ENCODE peak calls at places on chromosomes 16 and 17, in seven cellular contexts. Z, L, K, M, H, Y and P are unnamed samples.

GRCh38 chr16:55713103-55713502 is 57.3 kb downstream of the SLC6A2 start:
- DNase-seq in Y (no peak), L (no peak), H (no peak), Z (no peak), K (no peak), M (no peak), P (no peak)

GRCh38 chr17:80012156-80012555 is 23.5 kb downstream of the TBC1D16 start:
- DNase-seq in H (no peak), Z (no peak), M (no peak), K (no peak), Y (no peak), L (no peak), P (no peak)

GRCh38 chr17:79979841-79980215 is 55.8 kb downstream of the TBC1D16 start:
- DNase-seq in H (peak; percentile 77), K (no peak), Z (no peak), Y (no peak), M (no peak), L (no peak), P (no peak)

GRCh38 chr17:49001671-49002070 is 4.5 kb downstream of the IGF2BP1 start:
- DNase-seq in Z (no peak), H (no peak), Y (no peak), K (no peak), M (no peak), L (no peak), P (no peak)

GRCh38 chr16:26569793-26570192 is 496.9 kb upstream of the C16orf82 start:
- DNase-seq in Y (no peak), Z (no peak), K (no peak), M (no peak), L (no peak), H (no peak), P (no peak)

GRCh38 chr16:24853830-24854229 is 8.1 kb downstream of the SLC5A11 start:
- DNase-seq in K (no peak), M (peak; percentile 59), Y (no peak), H (peak; percentile 76), Z (peak; percentile 16), L (peak; percentile 66), P (peak; percentile 12)

GRCh38 chr16:88976359-88977027 is 514 bp downstream of the CBFA2T3 start:
- DNase-seq in K (no peak), H (no peak), Z (no peak), M (no peak), L (no peak), Y (no peak), P (no peak)

GRCh38 chr16:64489449-64489848 is 632.4 kb downstream of the CDH11 start:
- DNase-seq in Z (peak; percentile 15), K (no peak), H (no peak), L (peak; percentile 7), M (no peak), Y (no peak), P (no peak)

GRCh38 chr16:14486520-14487303 is 143.3 kb downstream of the PARN start:
- DNase-seq in L (peak; percentile 94), H (peak; percentile 95), Z (peak; percentile 85), K (peak; percentile 85), Y (peak; percentile 79), M (peak; percentile 93), P (peak; percentile 94)

GRCh38 chr17:73325527-73325842 is 13.7 kb upstream of the CDC42EP4 start:
- DNase-seq in H (no peak), M (peak; percentile 76), Y (peak; percentile 84), K (no peak), Z (no peak), L (peak; percentile 63), P (no peak)

GRCh38 chr17:57875109-57876022 is 25.5 kb upstream of the MRPS23 start:
- DNase-seq in M (peak; percentile 98), L (peak; percentile 99), Y (peak; percentile 95), Z (peak; percentile 52), K (peak; percentile 90), H (peak; percentile 93), P (peak; percentile 98)

GRCh38 chr16:63361032-63361624 is 1324.9 kb upstream of the CDH8 start:
- DNase-seq in H (no peak), Z (no peak), K (no peak), L (peak; percentile 66), M (peak; percentile 76), Y (no peak), P (peak; percentile 67)

GRCh38 chr16:73204359-73205152 is 156.6 kb upstream of the ZFHX3 start:
- DNase-seq in H (no peak), Z (no peak), Y (no peak), L (no peak), M (no peak), K (no peak), P (no peak)

GRCh38 chr17:47427985-47428384 is 102.9 kb upstream of the NPEPPS start:
- DNase-seq in M (no peak), Z (no peak), L (no peak), K (no peak), H (no peak), Y (no peak), P (no peak)

GRCh38 chr16:9123871-9124270 is 32.4 kb downstream of the HAPSTR1 start:
- DNase-seq in H (peak; percentile 89), L (no peak), Z (peak; percentile 62), M (peak; percentile 22), Y (no peak), K (no peak), P (no peak)

GRCh38 chr17:74176546-74177001 is 26.9 kb upstream of the RPL38 start:
- DNase-seq in Y (peak; percentile 16), K (no peak), H (peak; percentile 91), M (peak; percentile 70), L (peak; percentile 48), Z (peak; percentile 32), P (peak; percentile 57)

GRCh38 chr16:84928679-84929420 is 82.5 kb downstream of the ZDHHC7 start:
- DNase-seq in M (peak; percentile 52), H (peak; percentile 95), Y (no peak), Z (no peak), L (peak; percentile 39), K (no peak), P (no peak)
- H3K4me3 ChIP-seq in M (no peak overlapping the region), H (no peak overlapping the region), Y (no peak overlapping the region), Z (no peak overlapping the region), L (no peak overlapping the region), K (no peak overlapping the region), P (no peak overlapping the region)

GRCh38 chr17:29180788-29181160 is 576 bp upstream of the MYO18A start:
- DNase-seq in H (no peak), Y (no peak), L (no peak), Z (no peak), K (no peak), M (no peak), P (no peak)
- TF ChIP-seq CTCF in H (no peak), Y (no peak), L (no peak), Z (no peak), K (no peak), M (no peak), P (no peak)

DNA sequence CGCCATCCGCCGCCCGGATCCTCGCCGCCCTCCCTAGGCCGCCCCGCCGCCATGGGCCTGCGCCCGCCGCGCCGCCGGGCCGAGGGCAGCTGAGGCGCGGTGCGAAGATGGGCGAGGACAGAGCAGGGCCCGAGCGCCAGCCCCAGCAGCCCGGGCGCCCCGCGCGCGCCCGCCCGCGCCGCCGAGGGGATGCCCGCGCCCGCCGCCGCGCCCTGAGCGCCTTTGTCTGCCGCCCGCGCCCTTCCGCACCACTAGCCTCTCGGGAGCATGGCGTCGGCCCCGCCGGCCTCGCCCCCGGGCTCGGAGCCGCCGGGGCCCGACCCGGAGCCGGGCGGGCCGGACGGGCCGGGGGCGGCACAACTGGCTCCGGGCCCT is 278 bp downstream of the RAB11FIP3 start:
- DNase-seq in K (no peak), L (no peak), H (no peak), M (no peak), Z (no peak), Y (no peak), P (no peak)
- H3K4me3 ChIP-seq in K (peak overlapping the region; percentile 87), L (peak overlapping the region; percentile 65), H (peak overlapping the region; percentile 28), M (peak overlapping the region; percentile 75), Z (peak overlapping the region; percentile 62), Y (peak overlapping the region; percentile 74), P (peak overlapping the region; percentile 68)

DNA sequence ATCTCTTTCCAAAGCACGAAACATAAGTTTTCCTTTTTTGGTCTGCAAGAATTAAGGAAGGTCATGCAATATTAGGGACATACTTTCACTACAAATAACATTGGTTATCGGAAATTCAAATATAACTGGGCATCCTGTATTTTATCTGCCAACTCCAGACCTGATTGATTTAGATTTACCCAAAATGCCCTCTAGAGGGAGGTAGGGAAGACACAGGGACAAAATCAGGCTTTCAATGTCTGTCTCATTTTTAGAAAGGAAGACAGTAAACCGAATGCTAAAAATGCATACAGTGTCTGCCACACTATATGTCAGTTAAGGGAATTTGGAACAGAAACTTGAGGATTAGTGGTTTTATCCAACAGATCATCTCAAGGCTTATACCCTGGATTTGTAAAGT is 161.7 kb upstream of the SOX9 start:
- DNase-seq in H (no peak), Y (no peak), L (peak; percentile 8), M (peak; percentile 30), Z (no peak), K (no peak), P (peak; percentile 13)
- TF ChIP-seq CTCF in H (no peak), Y (peak; percentile 61), L (peak; percentile 44), M (peak; percentile 57), Z (no peak), K (peak; percentile 55), P (peak; percentile 60)

DNA sequence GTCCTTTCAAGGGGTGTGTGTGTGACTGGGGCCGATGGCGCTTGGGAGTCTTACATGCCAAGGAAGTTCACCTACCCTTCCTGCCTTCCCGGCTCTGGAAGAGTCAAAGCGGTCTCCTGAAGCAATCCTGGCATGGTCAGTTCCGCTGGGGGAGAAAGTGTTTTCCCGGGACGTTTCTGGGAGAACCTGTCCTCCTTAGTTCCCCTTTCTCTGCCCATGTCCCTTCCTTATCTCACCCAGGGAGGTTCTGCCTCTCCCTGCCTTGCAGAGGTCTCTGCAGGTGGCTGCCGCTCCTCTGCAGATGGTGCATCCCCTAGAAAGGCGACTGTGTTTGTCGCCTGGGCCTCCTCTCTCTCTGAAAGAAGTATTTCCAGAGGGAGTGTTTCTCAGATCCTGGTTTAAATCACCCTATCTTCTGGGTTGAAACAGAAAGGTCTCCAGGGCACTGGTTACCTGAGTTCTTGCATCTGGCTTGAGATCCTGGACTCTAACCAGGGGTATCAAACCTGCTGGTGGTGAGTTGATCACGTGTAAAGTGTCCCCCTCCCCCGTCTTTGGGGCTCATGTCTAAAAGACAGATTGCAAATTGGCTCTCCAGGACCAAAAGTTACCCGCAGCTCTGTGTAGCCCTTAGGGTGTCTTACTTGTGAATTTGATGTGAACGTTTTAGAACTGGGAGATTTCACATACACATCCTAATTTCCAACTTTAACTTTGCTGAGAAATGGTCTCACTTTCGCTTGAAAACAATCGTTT is 1.9 kb downstream of the PRKCB start:
- DNase-seq in H (no peak), Z (no peak), M (no peak), Y (no peak), K (no peak), L (no peak), P (no peak)
- H3K4me3 ChIP-seq in H (no peak overlapping the region), Z (no peak overlapping the region), M (no peak overlapping the region), Y (no peak overlapping the region), K (no peak overlapping the region), L (no peak overlapping the region), P (no peak overlapping the region)